ENCODE peak calls at places on chromosomes 16 and 17, in eight cellular contexts. O is stomach, F is HTR-8/SVneo, G is HEK293T, P is cardiac fibroblast, C is GM23338, R is EL, T is cerebellar nuclear complex. H is an unnamed sample.

GRCh38 chr17:75753514-75754377 is 11.2 kb downstream of the GALK1 start:
- DNase-seq in O (peak; percentile 51), F (no peak), G (peak; percentile 91), P (peak; percentile 76), C (peak; percentile 92), R (peak; percentile 81), T (no peak), H (peak; percentile 86)

GRCh38 chr17:31274252-31274651 is 22.8 kb downstream of the OMG start:
- DNase-seq in O (no peak), F (peak; percentile 37), G (no peak), P (peak; percentile 90), C (no peak), R (no peak), T (no peak), H (no peak)

GRCh38 chr17:58447039-58447975 is 30.0 kb upstream of the RNF43 start:
- DNase-seq in O (peak; percentile 80), F (peak; percentile 91), G (peak; percentile 78), P (peak; percentile 91), C (peak; percentile 94), R (peak; percentile 80), T (no peak), H (peak; percentile 56)

GRCh38 chr17:79192503-79193500 is 118.2 kb downstream of the ENGASE start:
- DNase-seq in O (no peak), F (peak; percentile 64), G (peak; percentile 78), P (peak; percentile 41), C (peak; percentile 90), R (peak; percentile 25), T (no peak), H (peak; percentile 27)

GRCh38 chr16:728131-728889 is 1.4 kb downstream of the HAGHL start:
- DNase-seq in O (peak; percentile 69), F (peak; percentile 76), G (peak; percentile 69), P (peak; percentile 82), C (peak; percentile 80), R (peak; percentile 83), T (no peak), H (peak; percentile 67)

GRCh38 chr17:74757502-74757901 is 9.1 kb downstream of the NHERF1 start:
- DNase-seq in O (peak; percentile 73), F (no peak), G (no peak), P (no peak), C (no peak), R (peak; percentile 41), T (no peak), H (no peak)

GRCh38 chr17:31061678-31062077 is 33.1 kb upstream of the NF1 start:
- DNase-seq in O (no peak), F (no peak), G (no peak), P (no peak), C (peak; percentile 75), R (no peak), T (no peak), H (no peak)

GRCh38 chr17:67994827-67995567 is 1.3 kb downstream of the C17orf58 start:
- DNase-seq in O (peak; percentile 25), F (peak; percentile 57), G (no peak), P (peak; percentile 74), C (no peak), R (peak; percentile 83), T (no peak), H (no peak)

GRCh38 chr17:77887110-77887463 is 71.4 kb upstream of the TNRC6C start:
- DNase-seq in O (no peak), F (no peak), G (no peak), P (no peak), C (no peak), R (no peak), T (no peak), H (no peak)

GRCh38 chr16:57115504-57116182 is 23.3 kb downstream of the CPNE2 start:
- DNase-seq in O (no peak), F (no peak), G (no peak), P (peak; percentile 75), C (peak; percentile 60), R (no peak), T (no peak), H (peak; percentile 68)

GRCh38 chr16:3259097-3259496 is 2.7 kb upstream of the MEFV start:
- DNase-seq in O (peak; percentile 43), F (no peak), G (no peak), P (peak; percentile 17), C (no peak), R (peak; percentile 32), T (no peak), H (no peak)

GRCh38 chr17:49552070-49552751 is 23.5 kb upstream of the NXPH3 start:
- DNase-seq in O (no peak), F (no peak), G (no peak), P (no peak), C (no peak), R (peak; percentile 43), T (no peak), H (no peak)

GRCh38 chr17:44074231-44074910 is 3.8 kb downstream of the G6PC3 start:
- DNase-seq in O (no peak), F (no peak), G (no peak), P (no peak), C (no peak), R (no peak), T (no peak), H (no peak)

H was measured in psoas muscle.